ENCODE peak calls at places on chromosomes 2 and 18, in six cellular contexts. U is cardiac fibroblast, Y is psoas muscle, Z is GM10248, G is brain microvascular endothelial cell, I is fibroblast of pulmonary artery. N is an unnamed sample.
A peak's percentile ranks its signal among the peaks of the same experiment; 100 is the strongest.

GRCh38 chr2:117983040-117983439 is 30.8 kb downstream of the CCDC93 start:
- DNase-seq in Z (no peak), U (no peak), I (peak; percentile 39), G (no peak), Y (no peak), N (no peak)

GRCh38 chr2:23537991-23538390 is 153.0 kb downstream of the KLHL29 start:
- DNase-seq in I (no peak), G (no peak), U (no peak), Y (no peak), Z (no peak), N (no peak)

GRCh38 chr2:63661076-63661475 is 72.3 kb downstream of the MDH1 start:
- DNase-seq in Z (no peak), I (peak; percentile 88), U (peak; percentile 93), Y (no peak), G (peak; percentile 76), N (no peak)

GRCh38 chr2:118774458-118775133 is 72.9 kb downstream of the EN1 start:
- DNase-seq in U (peak; percentile 42), G (peak; percentile 36), I (peak; percentile 47), Z (peak; percentile 22), Y (peak; percentile 77), N (peak; percentile 40)

GRCh38 chr2:70123051-70123828 is 36.0 kb downstream of the PCBP1 start:
- DNase-seq in Z (no peak), G (no peak), I (peak; percentile 60), Y (peak; percentile 82), U (peak; percentile 37), N (peak; percentile 59)

GRCh38 chr2:198134287-198134955 is 330.0 kb downstream of the PLCL1 start:
- DNase-seq in Y (no peak), G (no peak), U (no peak), I (no peak), Z (no peak), N (no peak)

GRCh38 chr2:40317756-40318155 is 134.1 kb downstream of the SLC8A1 start:
- DNase-seq in I (no peak), Z (no peak), U (no peak), Y (no peak), G (no peak), N (no peak)

GRCh38 chr2:70746076-70746475 is 21.9 kb downstream of the ADD2 start:
- DNase-seq in I (no peak), Y (no peak), U (no peak), G (no peak), Z (no peak), N (no peak)

GRCh38 chr2:239283961-239284801 is 116.6 kb downstream of the HDAC4 start:
- DNase-seq in I (no peak), G (no peak), Z (no peak), U (no peak), Y (peak; percentile 54), N (no peak)

GRCh38 chr2:164504253-164504652 is 117.0 kb downstream of the GRB14 start:
- DNase-seq in U (peak; percentile 12), Z (no peak), I (no peak), G (no peak), Y (no peak), N (no peak)

GRCh38 chr18:7684966-7685365 is 117.8 kb downstream of the PTPRM start:
- DNase-seq in Z (no peak), I (no peak), Y (no peak), G (no peak), U (no peak), N (no peak)

GRCh38 chr2:30714811-30715709 is 92.2 kb downstream of the CAPN13 start:
- DNase-seq in G (no peak), U (no peak), I (no peak), Z (no peak), Y (no peak), N (no peak)

DNA sequence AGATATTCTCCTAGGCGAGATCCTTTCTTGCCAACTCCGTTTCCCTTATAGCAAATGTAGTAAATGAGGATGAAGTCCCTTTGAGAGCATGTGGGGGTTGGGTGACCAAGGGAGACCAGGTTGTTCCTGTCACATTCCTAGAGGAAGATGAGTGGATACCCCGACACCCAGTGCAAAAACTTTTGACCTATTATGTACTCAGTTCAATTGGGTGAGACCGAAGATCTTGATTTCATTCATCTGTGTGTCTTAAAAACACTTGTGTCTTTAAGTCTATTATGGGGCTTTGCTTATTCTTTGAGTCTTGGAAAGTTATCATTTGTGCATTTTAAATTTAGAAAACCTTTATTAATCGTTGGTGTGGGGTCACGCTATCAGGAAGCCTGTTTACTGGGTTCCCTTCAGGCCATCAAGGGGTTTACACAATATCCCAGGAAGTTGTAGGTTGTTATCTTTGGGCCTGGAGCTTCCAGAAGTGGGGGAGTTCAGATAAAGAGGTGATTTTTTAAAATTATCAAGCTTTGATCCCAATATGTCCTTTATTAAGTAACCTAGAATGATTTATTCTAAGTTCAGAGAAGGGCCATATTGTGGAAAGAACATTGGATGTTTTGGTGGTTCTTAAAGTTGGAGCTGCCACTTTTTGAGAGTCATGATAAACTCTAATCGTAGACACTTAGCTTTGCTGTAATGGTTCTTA is 2.8 kb downstream of the RHOB start:
- DNase-seq in Z (no peak), Y (peak; percentile 38), I (peak; percentile 70), U (peak; percentile 64), G (no peak), N (no peak)
- TF ChIP-seq CTCF in Z (no peak), Y (no peak), I (no peak), U (no peak), G (peak; percentile 13), N (peak; percentile 21)

DNA sequence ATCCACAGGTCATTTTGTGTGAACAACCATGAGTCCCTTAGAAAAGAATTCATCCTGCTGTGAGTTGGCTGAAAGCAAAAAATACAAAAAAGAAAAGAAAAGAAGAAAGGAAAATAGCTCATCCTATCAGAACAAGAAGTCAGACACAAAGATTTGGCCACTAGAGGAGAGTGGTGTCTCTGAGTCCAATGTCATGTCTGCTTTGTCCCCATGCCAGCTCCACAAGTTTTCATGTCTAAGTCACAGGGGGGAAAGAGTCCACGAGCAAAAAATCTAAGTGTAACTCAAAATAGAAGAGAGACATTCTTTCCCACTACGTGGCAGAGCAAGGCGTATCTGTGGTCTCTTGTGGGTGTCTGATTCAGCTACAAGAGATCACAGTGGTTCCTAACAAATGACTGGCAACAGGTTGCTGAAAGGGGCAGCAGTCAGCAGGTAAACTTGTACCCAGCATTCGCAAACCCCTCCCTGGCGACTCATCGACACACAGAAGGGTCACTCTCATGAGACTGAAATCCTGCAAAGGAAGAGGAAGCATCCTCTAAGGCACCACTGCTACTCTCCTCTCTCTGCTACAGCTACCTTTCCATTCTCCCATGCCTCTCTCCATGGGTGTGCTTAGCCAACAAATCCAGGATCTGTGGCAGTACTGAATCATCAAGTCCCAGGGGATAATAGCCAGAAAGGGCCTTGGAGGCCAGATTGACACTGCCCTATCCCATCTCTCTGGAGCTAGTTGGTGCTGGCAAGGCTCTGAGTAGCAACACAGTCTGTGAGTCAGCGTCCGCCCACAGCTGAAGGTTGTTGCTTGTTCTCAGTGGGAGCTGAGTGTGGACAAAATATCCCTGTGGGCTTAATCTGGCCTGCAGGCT is 123.0 kb upstream of the SLC39A10 start:
- DNase-seq in G (peak; percentile 94), U (peak; percentile 95), Z (no peak), I (peak; percentile 89), Y (peak; percentile 58), N (peak; percentile 29)
- TF ChIP-seq CTCF in G (peak; percentile 42), U (peak; percentile 9), Z (no peak), I (no peak), Y (no peak), N (no peak)

GRCh38 chr2:27225526-27225925 is 8.4 kb downstream of the CAD start:
- DNase-seq in G (no peak), I (no peak), Z (no peak), Y (no peak), U (no peak), N (no peak)

GRCh38 chr2:27221166-27221565 is 4.0 kb downstream of the CAD start:
- DNase-seq in U (no peak), Z (no peak), G (no peak), I (no peak), Y (no peak), N (no peak)

GRCh38 chr2:27220091-27220490 is 2.9 kb downstream of the CAD start:
- DNase-seq in U (no peak), Y (no peak), G (no peak), I (no peak), Z (no peak), N (no peak)

GRCh38 chr2:27223416-27223815 is 6.2 kb downstream of the CAD start:
- DNase-seq in I (no peak), U (no peak), G (no peak), Z (no peak), Y (no peak), N (no peak)

GRCh38 chr2:27222407-27222806 is 5.2 kb downstream of the CAD start:
- DNase-seq in Y (no peak), G (no peak), I (no peak), Z (no peak), U (no peak), N (no peak)
- TF ChIP-seq CTCF in Y (no peak), G (no peak), I (no peak), Z (no peak), U (no peak), N (no peak)

GRCh38 chr2:27214936-27215335 is 2.2 kb upstream of the CAD start:
- DNase-seq in G (no peak), Z (no peak), I (no peak), U (no peak), Y (no peak), N (no peak)

GRCh38 chr2:27211943-27212625 is at the start of the genes ATRAID and SLC5A6:
- DNase-seq in Z (peak; percentile 95), G (peak; percentile 65), I (peak; percentile 86), Y (peak; percentile 95), U (peak; percentile 88), N (peak; percentile 90)

GRCh38 chr2:27211241-27211942 is 449 bp upstream of the ATRAID start:
- DNase-seq in U (peak; percentile 26), Y (no peak), I (no peak), Z (peak; percentile 41), G (no peak), N (no peak)

GRCh38 chr2:27209621-27210401 is 2.0 kb upstream of the ATRAID start:
- DNase-seq in U (no peak), Z (no peak), I (peak; percentile 5), Y (no peak), G (no peak), N (no peak)

GRCh38 chr2:27212626-27213471 is 781 bp upstream of the SLC5A6 start:
- DNase-seq in Y (no peak), G (peak; percentile 59), I (peak; percentile 74), U (peak; percentile 78), Z (no peak), N (no peak)
- TF ChIP-seq CTCF in Y (no peak), G (no peak), I (no peak), U (no peak), Z (no peak), N (no peak)

GRCh38 chr2:8653485-8653884 is 28.4 kb upstream of the ID2 start:
- DNase-seq in I (no peak), Y (no peak), G (no peak), Z (no peak), U (no peak), N (no peak)
- TF ChIP-seq CTCF in I (no peak), Y (no peak), G (no peak), Z (no peak), U (no peak), N (no peak)

N was measured in left ventricle myocardium inferior.